ENCODE peak calls at places on chromosome 7, in five cellular contexts. B, D, N, P and U are unnamed samples.

GRCh38 chr7:134651991-134652390 is 5.3 kb downstream of the BPGM start:
- DNase-seq in B (no peak), D (no peak), N (no peak), P (no peak), U (no peak)

GRCh38 chr7:87599336-87599735 is 1.3 kb downstream of the ABCB1 start:
- DNase-seq in B (peak; percentile 25), D (no peak), N (no peak), P (peak; percentile 13), U (no peak)

GRCh38 chr7:151361193-151361959 is 19.8 kb downstream of the NUB1 start:
- DNase-seq in B (no peak), D (no peak), N (no peak), P (no peak), U (no peak)

GRCh38 chr7:107186242-107186641 is 17.4 kb downstream of the HBP1 start:
- DNase-seq in B (no peak), D (no peak), N (no peak), P (no peak), U (no peak)

GRCh38 chr7:7944619-7945282 is 23.8 kb upstream of the GLCCI1 start:
- DNase-seq in B (peak; percentile 4), D (no peak), N (no peak), P (no peak), U (peak; percentile 52)

GRCh38 chr7:130994378-130995115 is 260.5 kb upstream of the KLF14 start:
- DNase-seq in B (peak; percentile 77), D (peak; percentile 74), N (no peak), P (peak; percentile 70), U (peak; percentile 53)

GRCh38 chr7:44194069-44194468 is 4.8 kb upstream of the GCK start:
- DNase-seq in B (no peak), D (peak; percentile 51), N (peak; percentile 37), P (no peak), U (no peak)

GRCh38 chr7:149071641-149072437 is 18.7 kb downstream of the ZNF786 start:
- DNase-seq in B (no peak), D (no peak), N (no peak), P (no peak), U (peak; percentile 94)

GRCh38 chr7:127822822-127823508 is 171.0 kb downstream of the SND1 start:
- DNase-seq in B (peak; percentile 42), D (no peak), N (no peak), P (no peak), U (peak; percentile 52)

GRCh38 chr7:71727347-71727746 is 595.4 kb downstream of the GALNT17 start:
- DNase-seq in B (no peak), D (no peak), N (no peak), P (no peak), U (no peak)

GRCh38 chr7:2525931-2526630 is 6.5 kb downstream of the LFNG start:
- DNase-seq in B (no peak), D (no peak), N (no peak), P (peak; percentile 28), U (peak; percentile 66)

GRCh38 chr7:90816511-90817142 is 220.5 kb downstream of the CDK14 start:
- DNase-seq in B (peak; percentile 7), D (no peak), N (no peak), P (no peak), U (no peak)

GRCh38 chr7:132095-132482 is 60.3 kb upstream of the FAM20C start:
- DNase-seq in B (no peak), D (no peak), N (no peak), P (no peak), U (no peak)

GRCh38 chr7:155590215-155591023 is 44.1 kb upstream of the CNPY1 start:
- DNase-seq in B (peak; percentile 68), D (no peak), N (no peak), P (peak; percentile 47), U (peak; percentile 83)

GRCh38 chr7:36455646-36456045 is 66.0 kb downstream of the ANLN start:
- DNase-seq in B (no peak), D (no peak), N (no peak), P (no peak), U (no peak)

GRCh38 chr7:3187378-3188040 is 113.5 kb upstream of the SDK1 start:
- DNase-seq in B (no peak), D (no peak), N (no peak), P (no peak), U (no peak)

GRCh38 chr7:132891554-132891953 is 190.3 kb downstream of the CHCHD3 start:
- DNase-seq in B (no peak), D (no peak), N (no peak), P (no peak), U (no peak)

GRCh38 chr7:141973673-141974072 is at the start of gene TAS2R38:
- DNase-seq in B (no peak), D (no peak), N (no peak), P (no peak), U (no peak)

GRCh38 chr7:107989618-107990373 is 13.2 kb downstream of the LAMB1 start:
- DNase-seq in B (no peak), D (peak; percentile 90), N (no peak), P (no peak), U (no peak)

GRCh38 chr7:84025332-84025927 is 169.2 kb downstream of the SEMA3A start:
- DNase-seq in B (peak; percentile 14), D (no peak), N (no peak), P (no peak), U (no peak)

GRCh38 chr7:57403601-57404342 is 46.2 kb upstream of the ZNF716 start:
- DNase-seq in B (peak; percentile 68), D (no peak), N (no peak), P (peak; percentile 73), U (no peak)

GRCh38 chr7:134781171-134781570 is 1.7 kb downstream of the CALD1 start:
- DNase-seq in B (no peak), D (no peak), N (no peak), P (no peak), U (no peak)

GRCh38 chr7:140269004-140269638 is 92.3 kb upstream of the KDM7A start:
- DNase-seq in B (no peak), D (no peak), N (no peak), P (no peak), U (no peak)

GRCh38 chr7:101956130-101956529 is 138.7 kb downstream of the CUX1 start:
- DNase-seq in B (no peak), D (no peak), N (no peak), P (no peak), U (no peak)

GRCh38 chr7:101959342-101959741 is 141.9 kb downstream of the CUX1 start:
- DNase-seq in B (no peak), D (no peak), N (no peak), P (no peak), U (no peak)

GRCh38 chr7:101959829-101960228 is 142.4 kb downstream of the CUX1 start:
- DNase-seq in B (no peak), D (no peak), N (no peak), P (no peak), U (no peak)

GRCh38 chr7:101960323-101960722 is 142.9 kb downstream of the CUX1 start:
- DNase-seq in B (no peak), D (no peak), N (no peak), P (no peak), U (no peak)

GRCh38 chr7:101957733-101958525 is 140.5 kb downstream of the CUX1 start:
- DNase-seq in B (no peak), D (no peak), N (no peak), P (no peak), U (no peak)
- H3K27ac ChIP-seq in B (no peak overlapping the region), D (no peak overlapping the region), N (no peak overlapping the region), P (no peak overlapping the region), U (no peak overlapping the region)

DNA sequence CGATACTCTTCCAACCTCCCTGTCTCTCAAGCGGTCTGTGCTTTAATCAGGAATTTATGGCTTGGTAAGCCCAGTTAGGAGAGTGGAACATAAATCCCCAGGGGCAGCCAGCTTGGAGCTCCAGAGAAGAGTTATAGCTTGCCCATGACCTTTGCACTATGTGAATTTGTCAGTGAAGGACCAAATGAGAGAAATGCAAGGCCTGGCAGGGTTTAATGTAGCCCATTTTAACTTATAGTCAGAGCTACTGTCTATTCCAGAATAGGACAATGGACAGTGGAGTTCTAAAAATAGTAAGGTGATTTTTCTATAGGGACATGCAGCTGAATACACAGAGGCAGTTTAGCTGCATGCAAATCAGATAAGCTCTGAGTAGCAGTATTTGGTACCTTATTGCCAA is 142.6 kb upstream of the CAV2 start:
- DNase-seq in B (no peak), D (no peak), N (no peak), P (no peak), U (no peak)
- H3K27ac ChIP-seq in B (peak overlapping the region; percentile 26), D (peak overlapping the region; percentile 88), N (peak overlapping the region; percentile 99), P (no peak overlapping the region), U (no peak overlapping the region)

DNA sequence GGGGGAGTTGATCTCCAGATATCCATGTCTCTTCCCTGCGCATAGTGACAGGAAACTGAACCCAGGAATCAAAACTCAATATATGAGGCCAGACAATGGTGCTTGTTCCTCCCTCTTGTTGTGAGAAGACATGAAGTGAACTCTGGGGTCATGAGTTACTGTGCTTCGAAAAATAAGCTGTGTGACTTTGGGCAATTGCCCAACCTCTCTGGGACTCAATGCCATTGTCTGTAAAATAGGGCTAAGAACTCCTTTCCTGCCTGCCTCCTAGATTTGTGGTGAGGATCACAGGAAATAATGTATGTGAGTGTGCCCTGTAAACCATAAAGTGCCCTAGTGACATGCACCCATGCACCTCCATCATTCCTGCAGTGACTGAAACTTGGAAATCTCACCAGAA is 48.4 kb downstream of the SYPL1 start:
- DNase-seq in B (no peak), D (peak; percentile 16), N (no peak), P (no peak), U (no peak)
- H3K27ac ChIP-seq in B (no peak overlapping the region), D (no peak overlapping the region), N (peak overlapping the region; percentile 95), P (no peak overlapping the region), U (no peak overlapping the region)

GRCh38 chr7:80703272-80703671 is 64.8 kb downstream of the CD36 start:
- DNase-seq in B (no peak), D (no peak), N (no peak), P (no peak), U (no peak)
- H3K27ac ChIP-seq in B (no peak overlapping the region), D (no peak overlapping the region), N (no peak overlapping the region), P (no peak overlapping the region), U (no peak overlapping the region)